ENCODE peak calls at places on chromosomes 13 and 19, in nine cellular contexts. One of them, this sample, is unnamed. For H3K27me3, the result is how much of the 10 kb centered on the place peaks cover.

GRCh38 chr13:93861818-93862217 is 617.7 kb downstream of the DCT start:
- DNase-seq in K562: no peak
- DNase-seq in neural progenitor cell: no peak
- DNase-seq in HepG2: no peak
- DNase-seq in left ventricle myocardium inferior: no peak
- DNase-seq in heart right ventricle: no peak
- DNase-seq in body of pancreas: no peak
- DNase-seq in CD8-positive, alpha-beta T cell: no peak
- DNase-seq in PC-3: no peak
- DNase-seq in this sample: no peak

GRCh38 chr13:95023405-95023804 is 277.8 kb downstream of the ABCC4 start:
- DNase-seq in K562: no peak
- DNase-seq in neural progenitor cell: no peak
- DNase-seq in HepG2: no peak
- DNase-seq in left ventricle myocardium inferior: no peak
- DNase-seq in heart right ventricle: no peak
- DNase-seq in body of pancreas: no peak
- DNase-seq in CD8-positive, alpha-beta T cell: no peak
- DNase-seq in PC-3: peak
- DNase-seq in this sample: no peak

GRCh38 chr19:47045867-47046470 is 2.5 kb downstream of the TMEM160 start:
- DNase-seq in K562: no peak
- DNase-seq in neural progenitor cell: no peak
- DNase-seq in HepG2: no peak
- DNase-seq in left ventricle myocardium inferior: no peak
- DNase-seq in heart right ventricle: no peak
- DNase-seq in body of pancreas: no peak
- DNase-seq in CD8-positive, alpha-beta T cell: no peak
- DNase-seq in PC-3: no peak
- DNase-seq in this sample: no peak

GRCh38 chr19:4115050-4115817 is 8.7 kb downstream of the MAP2K2 start:
- DNase-seq in K562: no peak
- DNase-seq in neural progenitor cell: no peak
- DNase-seq in HepG2: no peak
- DNase-seq in left ventricle myocardium inferior: peak
- DNase-seq in heart right ventricle: peak
- DNase-seq in body of pancreas: no peak
- DNase-seq in CD8-positive, alpha-beta T cell: peak
- DNase-seq in PC-3: no peak
- DNase-seq in this sample: no peak

GRCh38 chr19:13007292-13008045 is 12.2 kb downstream of the NFIX start:
- DNase-seq in K562: no peak
- DNase-seq in neural progenitor cell: no peak
- DNase-seq in HepG2: no peak
- DNase-seq in left ventricle myocardium inferior: peak
- DNase-seq in heart right ventricle: peak
- DNase-seq in body of pancreas: peak
- DNase-seq in CD8-positive, alpha-beta T cell: no peak
- DNase-seq in PC-3: no peak
- DNase-seq in this sample: no peak

GRCh38 chr19:51440052-51440451 is 18.2 kb downstream of the SIGLEC8 start:
- DNase-seq in K562: no peak
- DNase-seq in neural progenitor cell: no peak
- DNase-seq in HepG2: no peak
- DNase-seq in left ventricle myocardium inferior: no peak
- DNase-seq in heart right ventricle: no peak
- DNase-seq in body of pancreas: no peak
- DNase-seq in CD8-positive, alpha-beta T cell: no peak
- DNase-seq in PC-3: no peak
- DNase-seq in this sample: no peak

GRCh38 chr19:16715613-16716012 is 4.0 kb upstream of the NWD1 start:
- DNase-seq in K562: no peak
- DNase-seq in neural progenitor cell: no peak
- DNase-seq in HepG2: no peak
- DNase-seq in left ventricle myocardium inferior: no peak
- DNase-seq in heart right ventricle: no peak
- DNase-seq in body of pancreas: no peak
- DNase-seq in CD8-positive, alpha-beta T cell: no peak
- DNase-seq in PC-3: no peak
- DNase-seq in this sample: no peak

GRCh38 chr13:80157261-80157942 is 183.5 kb downstream of the SPRY2 start:
- DNase-seq in K562: no peak
- DNase-seq in neural progenitor cell: no peak
- DNase-seq in HepG2: no peak
- DNase-seq in left ventricle myocardium inferior: no peak
- DNase-seq in heart right ventricle: no peak
- DNase-seq in body of pancreas: no peak
- DNase-seq in CD8-positive, alpha-beta T cell: no peak
- DNase-seq in PC-3: no peak
- DNase-seq in this sample: no peak

GRCh38 chr19:10431943-10432735 is 11.8 kb downstream of the PDE4A start:
- DNase-seq in K562: peak
- DNase-seq in neural progenitor cell: peak
- DNase-seq in HepG2: no peak
- DNase-seq in left ventricle myocardium inferior: peak
- DNase-seq in heart right ventricle: peak
- DNase-seq in body of pancreas: peak
- DNase-seq in CD8-positive, alpha-beta T cell: peak
- DNase-seq in PC-3: peak
- DNase-seq in this sample: peak

GRCh38 chr13:67369895-67370660 is 139.9 kb upstream of the PCDH9 start:
- DNase-seq in K562: no peak
- DNase-seq in neural progenitor cell: no peak
- DNase-seq in HepG2: no peak
- DNase-seq in left ventricle myocardium inferior: no peak
- DNase-seq in heart right ventricle: no peak
- DNase-seq in body of pancreas: no peak
- DNase-seq in CD8-positive, alpha-beta T cell: no peak
- DNase-seq in PC-3: peak
- DNase-seq in this sample: no peak

GRCh38 chr19:30153326-30154210 is 211.5 kb downstream of the URI1 start:
- DNase-seq in K562: no peak
- DNase-seq in neural progenitor cell: no peak
- DNase-seq in HepG2: no peak
- DNase-seq in left ventricle myocardium inferior: no peak
- DNase-seq in heart right ventricle: no peak
- DNase-seq in body of pancreas: no peak
- DNase-seq in CD8-positive, alpha-beta T cell: no peak
- DNase-seq in PC-3: no peak
- DNase-seq in this sample: no peak

GRCh38 chr13:29921542-29921941 is 71.1 kb upstream of the UBL3 start:
- DNase-seq in K562: no peak
- DNase-seq in neural progenitor cell: no peak
- DNase-seq in HepG2: no peak
- DNase-seq in left ventricle myocardium inferior: no peak
- DNase-seq in heart right ventricle: no peak
- DNase-seq in body of pancreas: no peak
- DNase-seq in CD8-positive, alpha-beta T cell: no peak
- DNase-seq in PC-3: no peak
- DNase-seq in this sample: no peak

GRCh38 chr13:29918845-29919244 is 68.4 kb upstream of the UBL3 start:
- DNase-seq in K562: no peak
- DNase-seq in neural progenitor cell: no peak
- DNase-seq in HepG2: no peak
- DNase-seq in left ventricle myocardium inferior: no peak
- DNase-seq in heart right ventricle: no peak
- DNase-seq in body of pancreas: peak
- DNase-seq in CD8-positive, alpha-beta T cell: no peak
- DNase-seq in PC-3: peak
- DNase-seq in this sample: no peak

GRCh38 chr13:29920018-29920643 is 69.7 kb upstream of the UBL3 start:
- DNase-seq in K562: no peak
- DNase-seq in neural progenitor cell: no peak
- DNase-seq in HepG2: peak
- DNase-seq in left ventricle myocardium inferior: no peak
- DNase-seq in heart right ventricle: no peak
- DNase-seq in body of pancreas: no peak
- DNase-seq in CD8-positive, alpha-beta T cell: no peak
- DNase-seq in PC-3: peak
- DNase-seq in this sample: no peak

GRCh38 chr13:29914591-29914990 is 64.2 kb upstream of the UBL3 start:
- DNase-seq in K562: no peak
- DNase-seq in neural progenitor cell: no peak
- DNase-seq in HepG2: no peak
- DNase-seq in left ventricle myocardium inferior: no peak
- DNase-seq in heart right ventricle: no peak
- DNase-seq in body of pancreas: no peak
- DNase-seq in CD8-positive, alpha-beta T cell: no peak
- DNase-seq in PC-3: no peak
- DNase-seq in this sample: no peak

DNA sequence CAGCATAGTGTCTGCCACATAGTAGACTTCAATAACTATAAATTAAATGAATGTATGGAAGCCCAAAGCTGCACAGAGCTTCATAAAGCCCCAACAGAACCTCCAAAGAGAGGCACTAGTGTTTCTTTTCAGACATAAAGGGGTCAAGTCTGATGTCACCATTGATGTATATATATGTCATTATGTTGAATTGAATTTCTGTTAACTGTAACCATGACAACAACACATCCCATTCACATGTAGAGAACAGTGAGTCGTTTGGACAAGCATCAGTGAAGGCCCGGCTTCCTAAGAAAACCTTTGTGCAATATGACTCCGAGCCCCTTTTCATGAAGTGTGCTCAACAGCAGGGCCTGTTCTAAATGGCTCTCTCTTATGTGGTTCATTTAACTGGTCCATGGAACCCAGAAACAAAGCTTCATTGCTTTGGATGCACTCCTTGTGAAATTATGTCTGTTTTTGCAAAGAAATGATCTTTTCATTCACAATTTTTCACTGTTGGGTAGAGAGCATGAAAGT is 67.2 kb upstream of the UBL3 start:
- DNase-seq in K562: no peak
- DNase-seq in neural progenitor cell: no peak
- DNase-seq in HepG2: no peak
- DNase-seq in left ventricle myocardium inferior: no peak
- DNase-seq in heart right ventricle: no peak
- DNase-seq in body of pancreas: no peak
- DNase-seq in CD8-positive, alpha-beta T cell: no peak
- DNase-seq in PC-3: no peak
- DNase-seq in this sample: no peak
- H3K27me3 ChIP-seq in K562: under half
- H3K27me3 ChIP-seq in neural progenitor cell: under half
- H3K27me3 ChIP-seq in HepG2: under half
- H3K27me3 ChIP-seq in left ventricle myocardium inferior: under half
- H3K27me3 ChIP-seq in heart right ventricle: under half
- H3K27me3 ChIP-seq in body of pancreas: under half
- H3K27me3 ChIP-seq in CD8-positive, alpha-beta T cell: under half
- H3K27me3 ChIP-seq in PC-3: under half
- H3K27me3 ChIP-seq in this sample: under half

DNA sequence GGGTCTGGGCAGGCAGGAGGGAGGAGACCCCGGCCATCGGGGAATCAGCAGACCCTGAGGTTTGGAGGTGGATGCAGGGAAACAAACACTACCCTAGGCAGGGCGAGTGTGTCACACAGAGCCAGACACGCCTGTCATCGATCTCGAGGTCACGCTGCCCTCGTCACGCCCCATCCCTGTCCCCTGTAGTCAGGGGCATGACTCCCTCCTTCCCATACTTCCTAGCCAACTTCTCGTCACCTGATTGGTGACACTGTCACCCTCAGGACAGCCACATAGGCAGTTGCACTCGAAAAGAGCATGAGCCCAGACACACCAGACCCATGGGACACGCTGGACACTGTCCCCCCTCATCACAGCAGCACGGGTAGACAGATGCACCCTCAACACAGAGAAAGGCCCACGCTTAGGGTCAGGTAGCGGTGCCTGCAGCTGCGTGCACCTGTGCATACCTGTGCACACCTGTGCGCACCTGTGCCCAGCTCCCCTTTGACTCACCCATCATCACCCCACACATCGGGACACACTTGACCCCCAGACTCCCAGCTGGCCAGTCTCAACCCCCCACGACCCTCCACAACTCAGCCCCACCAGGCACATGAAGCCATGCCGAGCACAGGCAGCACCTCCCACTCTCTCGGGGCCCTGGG is 11.9 kb downstream of the CILP2 start:
- DNase-seq in K562: no peak
- DNase-seq in neural progenitor cell: no peak
- DNase-seq in HepG2: no peak
- DNase-seq in left ventricle myocardium inferior: no peak
- DNase-seq in heart right ventricle: no peak
- DNase-seq in body of pancreas: no peak
- DNase-seq in CD8-positive, alpha-beta T cell: no peak
- DNase-seq in PC-3: no peak
- DNase-seq in this sample: no peak
- H3K27me3 ChIP-seq in K562: under half
- H3K27me3 ChIP-seq in neural progenitor cell: under half
- H3K27me3 ChIP-seq in HepG2: under half
- H3K27me3 ChIP-seq in left ventricle myocardium inferior: half or more
- H3K27me3 ChIP-seq in heart right ventricle: under half
- H3K27me3 ChIP-seq in body of pancreas: under half
- H3K27me3 ChIP-seq in CD8-positive, alpha-beta T cell: under half
- H3K27me3 ChIP-seq in PC-3: under half
- H3K27me3 ChIP-seq in this sample: under half

DNA sequence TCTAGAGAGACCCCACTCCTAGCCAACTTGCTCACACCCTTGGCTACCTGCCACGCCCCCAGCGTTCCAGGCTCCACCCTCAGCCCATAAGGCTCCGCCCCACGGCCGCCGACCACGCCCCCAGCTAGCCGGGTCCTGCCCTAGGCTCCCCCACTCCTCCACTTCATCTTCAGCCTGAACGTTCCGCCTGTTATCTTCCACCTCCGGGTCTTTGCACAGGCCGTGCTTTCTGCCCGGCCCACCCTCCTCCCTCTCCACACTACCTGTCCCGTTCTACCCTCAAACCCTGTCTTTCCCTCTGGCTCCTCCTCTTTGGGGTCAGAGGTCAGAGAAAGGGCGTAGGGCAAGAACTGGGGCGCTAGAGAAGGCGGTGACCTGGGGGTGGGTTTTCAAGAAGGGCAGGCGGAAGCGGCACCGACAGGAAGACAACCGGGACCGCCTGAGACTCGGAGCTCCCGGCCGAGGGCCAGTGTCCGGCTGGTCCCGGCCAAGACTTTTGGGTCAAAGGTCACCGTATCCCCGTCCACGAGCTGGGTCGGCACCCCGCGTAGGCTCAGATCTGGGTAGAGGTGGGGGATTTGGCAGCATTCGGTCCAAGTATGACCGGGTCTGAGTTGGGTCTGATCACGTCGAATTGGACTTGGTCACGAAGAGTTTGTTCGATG is 2.2 kb downstream of the PDE4C start:
- DNase-seq in K562: peak
- DNase-seq in neural progenitor cell: peak
- DNase-seq in HepG2: peak
- DNase-seq in left ventricle myocardium inferior: peak
- DNase-seq in heart right ventricle: peak
- DNase-seq in body of pancreas: no peak
- DNase-seq in CD8-positive, alpha-beta T cell: no peak
- DNase-seq in PC-3: peak
- DNase-seq in this sample: no peak
- H3K27me3 ChIP-seq in K562: under half
- H3K27me3 ChIP-seq in neural progenitor cell: half or more
- H3K27me3 ChIP-seq in HepG2: under half
- H3K27me3 ChIP-seq in left ventricle myocardium inferior: half or more
- H3K27me3 ChIP-seq in heart right ventricle: half or more
- H3K27me3 ChIP-seq in body of pancreas: under half
- H3K27me3 ChIP-seq in CD8-positive, alpha-beta T cell: under half
- H3K27me3 ChIP-seq in PC-3: under half
- H3K27me3 ChIP-seq in this sample: under half

DNA sequence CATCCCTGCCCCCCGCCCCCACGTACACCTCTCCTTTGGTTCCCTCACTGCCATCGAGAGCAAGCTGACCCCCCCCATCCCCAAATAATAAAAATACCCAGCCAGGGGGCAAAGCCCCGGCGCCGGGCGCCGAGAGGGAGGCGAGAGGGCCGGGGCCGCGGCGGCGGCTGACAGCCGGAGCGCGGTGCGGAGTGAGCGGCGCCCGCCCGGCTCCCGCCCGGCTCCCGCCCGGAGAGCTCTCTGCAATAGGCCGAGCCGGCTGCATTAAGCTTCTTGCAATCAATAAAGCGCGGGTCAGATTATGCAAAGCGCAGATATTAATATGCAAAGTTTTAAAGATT is 40.9 kb downstream of the DEDD2 start:
- DNase-seq in K562: no peak
- DNase-seq in neural progenitor cell: peak
- DNase-seq in HepG2: no peak
- DNase-seq in left ventricle myocardium inferior: no peak
- DNase-seq in heart right ventricle: no peak
- DNase-seq in body of pancreas: no peak
- DNase-seq in CD8-positive, alpha-beta T cell: no peak
- DNase-seq in PC-3: no peak
- DNase-seq in this sample: no peak
- H3K27me3 ChIP-seq in K562: half or more
- H3K27me3 ChIP-seq in neural progenitor cell: half or more
- H3K27me3 ChIP-seq in HepG2: under half
- H3K27me3 ChIP-seq in left ventricle myocardium inferior: half or more
- H3K27me3 ChIP-seq in heart right ventricle: half or more
- H3K27me3 ChIP-seq in body of pancreas: under half
- H3K27me3 ChIP-seq in CD8-positive, alpha-beta T cell: under half
- H3K27me3 ChIP-seq in PC-3: under half
- H3K27me3 ChIP-seq in this sample: half or more